ENCODE peak calls at places on chromosomes 1 and 21, in ten cellular contexts. E is IMR-90, C is testis, I is HCT116, N is NB4, V is adrenal gland, Q is uterus, B is gastrocnemius medialis, L is tibial nerve, W is suprapubic skin. F is an unnamed sample.
A peak's percentile ranks its signal among the peaks of the same experiment; 100 is the strongest.

GRCh38 chr1:90936061-90936460 is 85.8 kb downstream of the ZNF644 start:
- DNase-seq in I (no peak), N (no peak), W (no peak), L (no peak), C (no peak), V (no peak), B (no peak), E (no peak), Q (no peak), F (no peak)

GRCh38 chr1:236173174-236173767 is 30.9 kb downstream of the GPR137B start:
- DNase-seq in B (no peak), C (no peak), W (no peak), N (no peak), E (no peak), V (no peak), I (no peak), L (no peak), Q (no peak), F (no peak)

GRCh38 chr1:3004285-3005205 is 16.7 kb upstream of the ACTRT2 start:
- DNase-seq in V (no peak), L (no peak), E (no peak), W (peak; percentile 65), B (no peak), C (no peak), Q (peak; percentile 5), I (no peak), N (no peak), F (no peak)

GRCh38 chr1:156644640-156645039 is 2.7 kb downstream of the BCAN start:
- DNase-seq in C (no peak), W (no peak), I (no peak), B (no peak), V (no peak), Q (no peak), E (no peak), N (no peak), L (no peak), F (no peak)

GRCh38 chr1:43522776-43523480 is 7.8 kb upstream of the PTPRF start:
- DNase-seq in V (peak; percentile 49), E (peak; percentile 93), N (no peak), B (no peak), W (peak; percentile 41), L (no peak), Q (no peak), C (no peak), I (peak; percentile 85), F (peak; percentile 98)

GRCh38 chr1:5822266-5822665 is 170.0 kb downstream of the NPHP4 start:
- DNase-seq in C (no peak), W (no peak), N (no peak), V (no peak), I (no peak), B (no peak), Q (no peak), L (no peak), E (no peak), F (no peak)

GRCh38 chr1:110756506-110756905 is 81.8 kb upstream of the KCNA3 start:
- DNase-seq in W (no peak), Q (no peak), N (no peak), E (no peak), L (no peak), B (peak; percentile 38), V (no peak), C (no peak), I (no peak), F (no peak)

GRCh38 chr21:34545079-34545884 is 33.3 kb upstream of the KCNE1 start:
- DNase-seq in Q (no peak), N (peak; percentile 87), W (no peak), E (peak; percentile 73), C (peak; percentile 19), L (peak; percentile 27), V (peak; percentile 30), I (peak; percentile 40), B (no peak), F (no peak)

DNA sequence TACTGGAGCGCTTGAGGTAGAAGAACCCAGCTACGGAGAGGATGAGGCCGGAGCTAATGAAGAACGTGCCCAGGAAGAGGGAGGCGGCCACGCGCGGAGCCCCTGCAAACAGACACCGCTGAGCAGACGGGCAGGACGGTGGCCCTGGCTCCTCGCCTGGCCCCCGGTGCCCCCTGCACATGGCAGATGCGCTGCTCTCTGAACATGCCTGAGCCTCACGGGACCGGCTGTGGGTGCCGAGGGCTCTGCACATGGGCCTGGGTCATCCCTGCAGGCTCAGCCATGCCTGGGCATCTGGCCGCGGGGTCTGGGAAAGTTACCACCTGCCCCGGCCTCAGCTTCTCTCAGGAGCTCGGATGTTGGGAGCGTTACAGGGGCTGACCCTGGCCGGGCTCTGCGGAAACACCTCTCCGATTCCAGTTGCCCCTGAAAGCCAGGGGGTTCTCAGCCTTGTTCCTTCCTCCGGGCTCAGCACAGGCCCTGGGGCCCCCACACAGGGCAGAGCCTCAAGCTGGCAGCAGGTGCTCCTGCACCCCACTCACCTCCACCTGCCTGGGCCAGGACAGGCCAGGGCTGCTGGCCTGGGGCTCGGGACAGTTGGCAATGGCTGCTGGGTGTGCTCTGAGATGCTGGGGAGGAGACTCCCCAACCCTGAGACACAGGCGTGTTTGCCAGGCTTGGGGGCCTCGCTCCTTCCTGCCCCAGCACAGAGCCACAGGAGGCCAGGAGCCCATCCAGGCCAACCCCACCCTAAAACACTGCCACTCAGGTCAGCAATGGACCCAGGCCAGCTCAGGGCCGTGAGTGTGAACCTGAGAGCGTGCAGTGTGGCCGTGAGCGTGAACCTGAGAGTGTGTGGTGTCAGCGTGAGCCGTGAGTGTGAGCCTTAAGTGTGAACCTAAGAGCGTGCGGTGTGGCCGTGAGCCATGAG is 12.1 kb upstream of the RNF223 start:
- DNase-seq in V (no peak), C (no peak), W (no peak), E (no peak), Q (peak; percentile 12), B (peak; percentile 1), L (no peak), N (no peak), I (no peak), F (no peak)
- TF ChIP-seq POLR2A in V (no peak), C (no peak), W (no peak), E (no peak), Q (no peak), B (no peak), L (no peak), N (no peak), I (no peak), F (no peak)

GRCh38 chr1:41662656-41663437 is 178.4 kb upstream of the EDN2 start:
- DNase-seq in Q (peak; percentile 49), N (peak; percentile 22), E (peak; percentile 84), B (no peak), C (peak; percentile 37), I (no peak), L (no peak), V (peak; percentile 45), W (no peak), F (no peak)

GRCh38 chr1:41660570-41661427 is 176.3 kb upstream of the EDN2 start:
- DNase-seq in C (no peak), Q (no peak), W (no peak), I (no peak), L (no peak), V (no peak), E (no peak), B (no peak), N (no peak), F (no peak)

GRCh38 chr1:41663671-41664400 is 179.4 kb upstream of the EDN2 start:
- DNase-seq in W (no peak), V (no peak), B (no peak), Q (no peak), N (peak; percentile 19), C (no peak), I (no peak), L (no peak), E (peak; percentile 46), F (no peak)

GRCh38 chr1:41661428-41662060 is 177.1 kb upstream of the EDN2 start:
- DNase-seq in E (no peak), N (peak; percentile 43), L (no peak), Q (no peak), W (no peak), I (no peak), V (no peak), C (no peak), B (no peak), F (no peak)

DNA sequence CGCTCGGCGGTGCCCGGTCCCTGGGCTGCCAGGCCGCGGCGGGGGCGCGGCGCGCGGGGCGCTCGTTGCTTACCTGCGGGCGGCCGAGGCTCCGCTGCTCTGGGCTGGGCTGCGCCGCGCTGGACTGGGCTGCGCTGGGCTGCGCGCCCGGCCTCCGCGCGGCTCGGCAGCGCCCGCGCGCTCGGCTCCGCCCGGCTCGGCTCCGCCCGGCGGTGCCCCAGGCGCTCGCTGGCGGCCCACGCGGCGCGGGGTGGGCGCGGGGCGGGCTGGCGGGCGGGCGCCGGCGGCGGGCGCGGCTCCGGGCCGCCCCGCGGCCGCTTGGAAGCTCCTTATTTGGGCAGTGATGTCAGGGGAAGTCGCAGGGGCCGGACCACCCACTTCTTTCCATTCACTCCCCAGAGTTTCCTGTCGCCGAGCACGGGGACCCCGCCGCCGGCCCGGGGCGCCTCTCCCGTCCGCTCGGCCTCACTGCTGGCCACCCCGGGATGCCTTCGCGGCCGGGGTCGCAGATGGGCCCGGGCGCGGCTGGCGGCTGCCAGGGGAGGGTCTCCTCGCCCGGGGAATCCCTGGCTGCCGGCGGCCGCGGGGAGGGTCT is 177.7 kb upstream of the EDN2 start:
- DNase-seq in N (peak; percentile 67), C (peak; percentile 65), W (no peak), Q (peak; percentile 62), B (no peak), E (peak; percentile 83), L (peak; percentile 42), I (peak; percentile 44), V (peak; percentile 70), F (no peak)
- TF ChIP-seq POLR2A in N (no peak), C (no peak), W (no peak), Q (peak; percentile 32), B (peak; percentile 76), E (peak; percentile 87), L (no peak), I (no peak), V (peak; percentile 61), F (no peak)

DNA sequence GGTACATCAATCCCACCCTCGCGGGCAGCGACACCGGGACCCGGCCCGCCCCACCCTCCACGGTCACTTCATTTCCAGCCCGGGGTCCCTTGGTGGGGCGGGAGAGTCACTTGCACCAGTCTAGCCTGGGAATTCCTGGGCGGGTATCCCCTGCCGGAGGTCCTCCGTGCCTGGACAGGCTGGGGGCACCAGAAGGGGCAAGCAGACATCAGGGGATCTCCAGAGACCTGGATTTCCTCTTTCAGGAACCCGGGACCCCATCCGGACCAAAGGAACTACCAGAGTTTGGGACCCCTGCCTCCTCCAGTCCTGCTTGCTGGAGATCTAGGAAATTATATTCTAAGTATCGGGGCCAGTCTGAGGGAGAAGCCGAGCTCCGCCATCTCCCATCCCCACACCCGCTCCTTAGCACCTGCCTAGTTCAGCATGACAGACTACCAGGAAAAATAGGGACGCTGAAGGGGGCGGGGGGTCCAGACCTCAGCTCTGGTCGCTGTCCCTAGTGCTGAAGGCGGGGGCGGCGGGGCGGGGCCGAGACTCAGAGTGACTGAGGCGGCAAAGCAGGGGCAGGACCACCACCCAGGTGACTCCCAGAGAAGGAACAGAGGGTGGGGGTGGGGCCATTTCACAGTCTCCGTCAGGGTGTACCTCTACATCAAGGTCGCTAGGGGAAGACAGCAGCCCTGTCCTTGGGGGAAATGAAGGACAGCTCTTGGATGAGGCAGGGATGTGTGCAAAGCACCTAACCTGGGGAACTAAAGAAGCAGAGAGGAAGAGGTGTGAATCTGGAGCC is 829 bp downstream of the HCN3 start:
- DNase-seq in B (no peak), V (peak; percentile 72), E (peak; percentile 15), W (no peak), L (peak; percentile 53), I (no peak), C (peak; percentile 69), N (peak; percentile 59), Q (peak; percentile 58), F (peak; percentile 59)
- TF ChIP-seq POLR2A in B (no peak), V (no peak), E (no peak), W (no peak), L (no peak), I (no peak), C (no peak), N (no peak), Q (no peak), F (no peak)

GRCh38 chr1:233294991-233295774 is at the start of gene PCNX2:
- DNase-seq in B (no peak), E (peak; percentile 74), V (peak; percentile 16), W (no peak), Q (no peak), I (peak; percentile 33), C (peak; percentile 81), L (no peak), N (peak; percentile 82), F (no peak)
- TF ChIP-seq POLR2A in B (no peak), E (no peak), V (peak; percentile 9), W (no peak), Q (no peak), I (peak; percentile 54), C (no peak), L (no peak), N (no peak), F (no peak)